ENCODE peak calls at places on chromosomes 2 and 18, in seven cellular contexts. X is neural progenitor cell, B is tibial nerve, D is cardiac muscle cell, L is RWPE1, H is choroid plexus epithelial cell, Y is adrenal gland. C is an unnamed sample.

GRCh38 chr18:48203961-48204666 is 205.1 kb downstream of the ZBTB7C start:
- DNase-seq in X (no peak), B (no peak), D (no peak), L (no peak), H (no peak), Y (no peak), C (no peak)

GRCh38 chr2:108621087-108621559 is 86.9 kb downstream of the LIMS1 start:
- DNase-seq in X (peak; percentile 17), B (no peak), D (no peak), L (peak; percentile 62), H (peak; percentile 39), Y (no peak), C (no peak)

GRCh38 chr2:215917953-215918620 is 95.3 kb downstream of the MREG start:
- DNase-seq in X (no peak), B (no peak), D (peak; percentile 35), L (no peak), H (peak; percentile 72), Y (no peak), C (no peak)

GRCh38 chr2:43012966-43013365 is 213.4 kb downstream of the ZFP36L2 start:
- DNase-seq in X (no peak), B (no peak), D (no peak), L (no peak), H (no peak), Y (no peak), C (no peak)

GRCh38 chr2:128618642-128619041 is 300.0 kb upstream of the HS6ST1 start:
- DNase-seq in X (no peak), B (no peak), D (no peak), L (no peak), H (no peak), Y (no peak), C (no peak)

GRCh38 chr2:173657996-173658717 is 303.5 kb downstream of the CDCA7 start:
- DNase-seq in X (no peak), B (no peak), D (peak; percentile 94), L (peak; percentile 96), H (peak; percentile 96), Y (peak; percentile 68), C (no peak)

GRCh38 chr2:109604597-109604996 is 9.2 kb downstream of the SEPTIN10 start:
- DNase-seq in X (no peak), B (no peak), D (peak; percentile 23), L (peak; percentile 69), H (peak; percentile 69), Y (peak; percentile 42), C (no peak)

GRCh38 chr2:242011991-242012764 is 142.6 kb downstream of the RTP5 start:
- DNase-seq in X (no peak), B (no peak), D (no peak), L (no peak), H (no peak), Y (no peak), C (no peak)

GRCh38 chr2:167294031-167294774 is 405.9 kb downstream of the XIRP2 start:
- DNase-seq in X (peak; percentile 68), B (peak; percentile 13), D (peak; percentile 23), L (no peak), H (peak; percentile 67), Y (no peak), C (no peak)

GRCh38 chr18:54806526-54806925 is 21.8 kb upstream of the RAB27B start:
- DNase-seq in X (no peak), B (no peak), D (peak; percentile 62), L (no peak), H (peak; percentile 84), Y (no peak), C (no peak)

GRCh38 chr2:18559531-18559930 is 922 bp downstream of the RDH14 start:
- DNase-seq in X (peak; percentile 10), B (no peak), D (peak; percentile 34), L (peak; percentile 1), H (no peak), Y (no peak), C (no peak)

GRCh38 chr18:58694720-58695468 is 23.6 kb downstream of the MALT1 start:
- DNase-seq in X (no peak), B (no peak), D (no peak), L (no peak), H (no peak), Y (no peak), C (no peak)

GRCh38 chr2:460861-461260 is 173.0 kb upstream of the ALKAL2 start:
- DNase-seq in X (no peak), B (no peak), D (no peak), L (no peak), H (peak; percentile 5), Y (no peak), C (no peak)

GRCh38 chr2:129080715-129081472 is 762.2 kb upstream of the HS6ST1 start:
- DNase-seq in X (peak; percentile 27), B (no peak), D (peak; percentile 63), L (no peak), H (peak; percentile 2), Y (no peak), C (no peak)

GRCh38 chr2:63432373-63432772 is 155.9 kb downstream of the WDPCP start:
- DNase-seq in X (no peak), B (no peak), D (peak; percentile 53), L (no peak), H (peak; percentile 63), Y (no peak), C (no peak)

GRCh38 chr2:55311444-55311870 is 42.4 kb upstream of the MTIF2 start:
- DNase-seq in X (no peak), B (no peak), D (peak; percentile 44), L (peak; percentile 32), H (peak; percentile 67), Y (no peak), C (no peak)
- TF ChIP-seq CTCF in X (no peak), B (no peak), D (peak; percentile 26), L (no peak), H (peak; percentile 46), Y (no peak), C (no peak)

DNA sequence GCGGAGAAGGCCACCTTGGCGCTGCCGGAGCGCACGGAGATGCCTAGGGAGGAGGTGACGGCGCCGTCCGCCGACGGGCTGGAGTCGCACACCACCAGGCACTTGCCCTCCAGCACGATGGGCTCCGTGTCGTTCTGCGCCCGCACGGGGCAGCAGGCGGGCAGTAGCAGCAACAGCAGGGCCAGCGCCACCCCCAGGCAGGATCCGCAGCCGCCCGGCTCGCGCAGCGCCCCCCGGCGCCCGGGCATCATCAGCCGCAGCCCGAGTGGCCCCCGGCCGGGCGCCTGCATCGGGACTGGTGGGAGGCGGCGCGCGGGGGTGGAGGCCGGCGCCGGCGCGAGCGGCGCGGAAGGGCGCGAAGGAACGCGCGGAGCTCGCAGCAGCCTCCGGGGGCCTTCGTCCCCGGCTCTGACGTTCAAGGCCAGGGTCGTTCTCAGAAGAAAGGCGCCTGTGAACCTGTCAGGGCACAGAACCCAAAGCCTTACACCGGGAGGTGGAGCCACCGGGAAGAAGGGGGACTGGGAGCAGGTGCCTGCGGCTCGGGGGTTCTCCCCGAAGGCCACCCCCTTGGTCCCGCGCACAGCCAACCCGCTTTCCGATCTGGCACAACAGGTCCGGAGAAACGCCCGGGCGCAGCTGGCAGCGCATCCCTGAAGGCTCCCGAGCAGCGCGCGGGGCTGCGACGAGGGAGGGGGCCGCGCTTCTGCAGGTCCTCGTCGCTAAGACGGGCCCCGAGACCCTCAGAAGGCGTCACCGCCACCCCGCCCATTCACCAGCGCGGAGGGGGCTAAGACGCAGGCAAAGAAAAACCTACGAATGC is 2.1 kb downstream of the CBLN2 start:
- DNase-seq in X (peak; percentile 65), B (no peak), D (no peak), L (no peak), H (no peak), Y (no peak), C (no peak)
- TF ChIP-seq CTCF in X (peak; percentile 58), B (no peak), D (no peak), L (no peak), H (no peak), Y (no peak), C (no peak)

GRCh38 chr2:147657086-147658000 is 187.5 kb upstream of the ACVR2A start:
- DNase-seq in X (no peak), B (no peak), D (no peak), L (no peak), H (no peak), Y (no peak), C (no peak)
- TF ChIP-seq CTCF in X (no peak), B (no peak), D (no peak), L (no peak), H (no peak), Y (no peak), C (no peak)

GRCh38 chr2:37189452-37190153 is 1.1 kb upstream of the SULT6B1 start:
- DNase-seq in X (peak; percentile 51), B (no peak), D (peak; percentile 83), L (peak; percentile 79), H (peak; percentile 98), Y (peak; percentile 91), C (no peak)
- TF ChIP-seq CTCF in X (peak; percentile 10), B (no peak), D (peak; percentile 14), L (no peak), H (peak; percentile 10), Y (no peak), C (no peak)

DNA sequence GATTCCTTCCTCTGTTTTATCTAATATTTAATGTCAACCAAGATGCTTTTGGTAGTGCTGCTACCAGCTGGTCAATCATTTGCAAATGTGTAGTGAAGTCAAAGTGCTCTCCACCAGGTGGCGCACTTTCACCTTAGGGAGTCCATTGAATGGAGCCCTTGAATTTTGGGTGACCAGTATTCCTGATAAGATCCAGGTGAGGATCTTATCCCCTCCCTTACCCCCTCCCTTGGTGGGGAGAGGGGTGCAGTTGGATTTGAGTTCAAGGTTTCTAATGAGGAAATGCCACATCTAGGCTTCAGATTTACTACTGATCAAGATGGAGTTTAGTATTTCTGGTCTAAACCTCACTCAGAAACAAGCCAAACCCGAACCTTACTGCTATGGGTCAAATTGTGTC is 12.0 kb upstream of the E2F6 start:
- DNase-seq in X (peak; percentile 97), B (peak; percentile 99), D (peak; percentile 88), L (peak; percentile 67), H (peak; percentile 92), Y (peak; percentile 96), C (peak; percentile 99)
- TF ChIP-seq CTCF in X (peak; percentile 97), B (peak; percentile 86), D (peak; percentile 80), L (peak; percentile 86), H (peak; percentile 92), Y (peak; percentile 89), C (peak; percentile 55)

GRCh38 chr18:3759099-3759498 is 309.1 kb downstream of the TGIF1 start:
- DNase-seq in X (no peak), B (no peak), D (no peak), L (no peak), H (no peak), Y (no peak), C (no peak)
- TF ChIP-seq CTCF in X (no peak), B (no peak), D (no peak), L (no peak), H (no peak), Y (no peak), C (no peak)

GRCh38 chr2:127072970-127073369 is 34.0 kb downstream of the BIN1 start:
- DNase-seq in X (peak; percentile 36), B (no peak), D (no peak), L (no peak), H (no peak), Y (no peak), C (no peak)

GRCh38 chr2:127071901-127072328 is 35.0 kb downstream of the BIN1 start:
- DNase-seq in X (no peak), B (no peak), D (no peak), L (no peak), H (no peak), Y (peak; percentile 63), C (no peak)

GRCh38 chr2:127070221-127070620 is 36.7 kb downstream of the BIN1 start:
- DNase-seq in X (no peak), B (no peak), D (no peak), L (no peak), H (no peak), Y (no peak), C (no peak)

GRCh38 chr2:127074358-127074757 is 32.6 kb downstream of the BIN1 start:
- DNase-seq in X (no peak), B (no peak), D (no peak), L (no peak), H (no peak), Y (peak; percentile 61), C (no peak)

GRCh38 chr2:127072380-127072779 is 34.6 kb downstream of the BIN1 start:
- DNase-seq in X (no peak), B (no peak), D (no peak), L (no peak), H (peak; percentile 48), Y (no peak), C (no peak)
- TF ChIP-seq CTCF in X (no peak), B (no peak), D (peak; percentile 13), L (no peak), H (peak; percentile 45), Y (no peak), C (no peak)

C was measured in omental fat pad.